ENCODE peak calls at places on chromosomes 13 and 19, in ten cellular contexts. R is astrocyte of the cerebellum; Y is brain microvascular endothelial cell; S is prostate gland; P is fibroblast of pulmonary artery; O is AG09309; B is heart left ventricle; V is uterus; W is heart right ventricle; C is CD8-positive, alpha-beta T cell. N is an unnamed sample.

GRCh38 chr13:76380436-76381065 is 505.7 kb downstream of the KCTD12 start:
- DNase-seq in Y (no peak), S (no peak), B (no peak), C (no peak), O (no peak), R (peak), V (no peak), W (no peak), P (peak), N (no peak)

GRCh38 chr19:27901078-27901477 is 1311.9 kb downstream of the UQCRFS1 start:
- DNase-seq in W (no peak), V (no peak), S (no peak), Y (no peak), R (no peak), B (no peak), C (no peak), O (no peak), P (no peak), N (no peak)

GRCh38 chr13:95296326-95296939 is 4.8 kb downstream of the ABCC4 start:
- DNase-seq in W (peak), V (no peak), P (peak), R (no peak), B (peak), C (peak), Y (no peak), S (no peak), O (no peak), N (peak)

GRCh38 chr13:40982772-40983171 is 36.3 kb downstream of the ELF1 start:
- DNase-seq in W (no peak), B (peak), P (peak), R (peak), C (peak), V (peak), O (no peak), S (peak), Y (peak), N (no peak)

GRCh38 chr13:106296723-106297122 is 238.7 kb downstream of the EFNB2 start:
- DNase-seq in S (no peak), V (no peak), O (no peak), R (no peak), B (no peak), P (no peak), W (no peak), Y (no peak), C (no peak), N (no peak)

GRCh38 chr13:63625869-63626268 is 2210.2 kb upstream of the PCDH20 start:
- DNase-seq in S (no peak), W (no peak), P (peak), V (no peak), R (no peak), B (no peak), Y (peak), C (no peak), O (no peak), N (peak)

GRCh38 chr13:59269476-59269875 is 894.3 kb downstream of the DIAPH3 start:
- DNase-seq in V (no peak), S (no peak), B (no peak), R (peak), C (no peak), Y (peak), P (peak), W (no peak), O (no peak), N (no peak)

GRCh38 chr13:31418186-31418585 is 218.4 kb downstream of the B3GLCT start:
- DNase-seq in R (no peak), C (no peak), V (no peak), Y (no peak), O (no peak), W (no peak), P (no peak), B (no peak), S (no peak), N (no peak)

GRCh38 chr19:56504581-56504980 is 3.1 kb upstream of the ZNF471 start:
- DNase-seq in O (no peak), V (no peak), C (no peak), Y (peak), R (no peak), P (peak), W (no peak), B (no peak), S (no peak), N (no peak)

GRCh38 chr19:46009530-46010510 is 13.0 kb downstream of the PGLYRP1 start:
- DNase-seq in V (peak), R (peak), B (peak), Y (peak), P (peak), C (peak), O (no peak), S (peak), W (peak), N (peak)

GRCh38 chr13:44046428-44046827 is 166.7 kb downstream of the LACC1 start:
- DNase-seq in Y (no peak), R (no peak), W (no peak), C (no peak), S (no peak), P (no peak), B (no peak), V (no peak), O (no peak), N (no peak)

GRCh38 chr13:42549555-42549941 is 24.4 kb upstream of the TNFSF11 start:
- DNase-seq in R (no peak), P (no peak), V (no peak), C (no peak), S (no peak), B (no peak), W (no peak), Y (no peak), O (no peak), N (no peak)

GRCh38 chr13:65725001-65725400 is 1505.1 kb downstream of the PCDH9 start:
- DNase-seq in Y (peak), C (no peak), B (no peak), V (no peak), W (no peak), R (peak), O (no peak), P (peak), S (no peak), N (no peak)

GRCh38 chr13:29861694-29862110 is 11.3 kb upstream of the UBL3 start:
- DNase-seq in O (peak), C (no peak), W (no peak), V (no peak), R (no peak), B (no peak), S (no peak), Y (peak), P (peak), N (no peak)

GRCh38 chr13:33520480-33520839 is 234.9 kb upstream of the STARD13 start:
- DNase-seq in W (no peak), S (no peak), V (no peak), P (no peak), B (no peak), R (no peak), O (no peak), Y (no peak), C (no peak), N (no peak)

GRCh38 chr13:37326319-37326718 is 220.9 kb upstream of the CSNK1A1L start:
- DNase-seq in W (no peak), Y (no peak), P (peak), B (no peak), R (no peak), O (peak), V (no peak), C (no peak), S (no peak), N (no peak)

GRCh38 chr13:23268441-23268840 is 87.7 kb downstream of the SGCG start:
- DNase-seq in Y (no peak), O (no peak), B (no peak), R (no peak), V (no peak), P (no peak), S (no peak), C (no peak), W (no peak), N (no peak)

GRCh38 chr13:111572956-111573355 is 252.5 kb downstream of the TEX29 start:
- DNase-seq in P (no peak), B (no peak), Y (no peak), O (no peak), S (no peak), R (no peak), W (no peak), V (no peak), C (no peak), N (no peak)

GRCh38 chr13:29887030-29887557 is 36.7 kb upstream of the UBL3 start:
- DNase-seq in C (no peak), Y (no peak), W (no peak), B (no peak), P (no peak), R (no peak), V (no peak), S (no peak), O (no peak), N (no peak)

GRCh38 chr19:29811125-29812079 is at the start of gene CCNE1:
- DNase-seq in W (peak), O (peak), V (peak), C (peak), R (peak), Y (peak), P (peak), S (peak), B (peak), N (peak)

GRCh38 chr13:94175076-94175475 is 304.4 kb downstream of the DCT start:
- DNase-seq in C (no peak), O (no peak), S (no peak), W (no peak), V (no peak), P (no peak), B (no peak), R (no peak), Y (no peak), N (no peak)

GRCh38 chr13:62337109-62337880 is 921.6 kb upstream of the PCDH20 start:
- DNase-seq in R (no peak), O (no peak), W (no peak), V (no peak), P (no peak), C (no peak), Y (no peak), S (no peak), B (no peak), N (peak)

GRCh38 chr13:97369269-97369893 is 64.6 kb upstream of the RAP2A start:
- DNase-seq in O (no peak), Y (no peak), P (no peak), C (no peak), W (no peak), V (no peak), R (no peak), S (no peak), B (no peak), N (no peak)

GRCh38 chr13:50387124-50387581 is 371.9 kb downstream of the KCNRG start:
- DNase-seq in S (peak), C (no peak), O (no peak), Y (no peak), B (peak), V (peak), R (no peak), W (peak), P (peak), N (peak)

GRCh38 chr13:25217023-25217909 is 45.2 kb upstream of the AMER2 start:
- DNase-seq in S (no peak), V (no peak), C (no peak), R (no peak), Y (peak), O (no peak), W (no peak), B (no peak), P (peak), N (no peak)

GRCh38 chr13:91960947-91961346 is 562.5 kb downstream of the GPC5 start:
- DNase-seq in R (no peak), Y (no peak), P (no peak), V (no peak), S (no peak), O (no peak), C (no peak), B (no peak), W (no peak), N (no peak)

GRCh38 chr19:38046254-38047047 is 139.4 kb downstream of the SIPA1L3 start:
- DNase-seq in B (no peak), Y (no peak), V (no peak), S (no peak), C (no peak), W (no peak), O (no peak), R (no peak), P (no peak), N (no peak)

GRCh38 chr13:95704510-95704909 is 27.6 kb downstream of the DNAJC3 start:
- DNase-seq in Y (peak), C (no peak), P (no peak), B (no peak), W (no peak), O (no peak), V (no peak), S (no peak), R (no peak), N (peak)

GRCh38 chr19:51131780-51132680 is 7.3 kb downstream of the SIGLEC9 start:
- DNase-seq in B (peak), W (peak), C (peak), P (peak), Y (peak), R (peak), V (no peak), S (no peak), O (no peak), N (no peak)

GRCh38 chr19:33804021-33804799 is 7.5 kb downstream of the KCTD15 start:
- DNase-seq in R (peak), S (peak), Y (peak), C (no peak), W (peak), V (peak), P (peak), B (peak), O (no peak), N (no peak)

GRCh38 chr13:36475468-36475867 is 43.2 kb downstream of the CCNA1 start:
- DNase-seq in S (no peak), Y (peak), O (no peak), C (no peak), V (no peak), B (no peak), W (no peak), P (peak), R (peak), N (no peak)

GRCh38 chr13:89755729-89756492 is 1591.6 kb upstream of the MIR17HG start:
- DNase-seq in P (no peak), O (no peak), B (no peak), W (no peak), C (no peak), R (no peak), Y (no peak), V (no peak), S (no peak), N (no peak)

GRCh38 chr13:25943666-25944065 is 108.2 kb downstream of the SHISA2 start:
- DNase-seq in B (no peak), W (no peak), O (peak), P (peak), Y (no peak), S (no peak), V (no peak), C (no peak), R (no peak), N (no peak)

DNA sequence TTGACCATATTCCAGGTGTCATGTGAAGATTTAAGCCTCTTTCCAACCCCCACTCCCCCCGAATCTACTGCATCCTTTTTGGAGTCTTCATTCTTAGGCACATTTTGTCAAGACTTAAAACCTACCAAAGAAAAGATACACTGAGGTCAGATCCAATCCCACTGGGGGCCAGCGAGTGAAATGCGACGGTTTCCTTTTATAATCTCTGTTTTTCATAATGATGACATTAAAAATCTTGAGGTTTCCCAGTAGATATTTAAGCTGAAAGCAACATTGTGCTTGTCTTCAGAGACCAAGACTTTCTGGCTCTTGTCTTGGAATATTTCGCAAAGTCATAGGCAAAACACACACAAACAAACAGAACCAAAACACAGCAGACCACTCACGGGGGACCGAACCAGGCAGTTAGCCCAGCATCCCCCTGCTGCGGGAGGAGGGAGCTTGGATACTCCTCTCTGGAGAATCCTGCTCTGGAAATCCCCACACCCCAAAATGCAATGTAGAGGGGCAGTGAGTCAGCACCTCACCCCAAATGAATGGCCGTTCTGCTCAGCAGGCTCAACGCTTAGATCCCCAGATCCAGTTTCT is 521 bp upstream of the GAS6 start:
- DNase-seq in W (no peak), O (no peak), C (no peak), S (no peak), P (no peak), Y (no peak), B (no peak), V (no peak), R (no peak), N (no peak)
- H3K4me3 ChIP-seq in W (peak), O (peak), C (no peak), S (peak), P (peak), Y (peak), B (peak), V (peak), R (peak), N (peak)

GRCh38 chr19:35140207-35140897 is 1.7 kb downstream of the FXYD1 start:
- DNase-seq in P (no peak), R (no peak), W (peak), B (no peak), V (no peak), S (no peak), O (no peak), C (no peak), Y (no peak), N (no peak)

GRCh38 chr19:35140898-35141626 is 2.0 kb upstream of the FXYD7 start:
- DNase-seq in W (peak), C (peak), V (peak), Y (peak), S (peak), O (no peak), B (peak), P (peak), R (peak), N (peak)

GRCh38 chr19:35142531-35143230 is 374 bp upstream of the FXYD7 start:
- DNase-seq in W (peak), B (peak), C (peak), R (no peak), Y (no peak), V (peak), O (no peak), S (no peak), P (peak), N (peak)

GRCh38 chr19:35143231-35143715 is at the start of gene FXYD7:
- DNase-seq in W (peak), B (no peak), C (no peak), O (no peak), P (no peak), Y (no peak), R (no peak), S (no peak), V (peak), N (peak)

DNA sequence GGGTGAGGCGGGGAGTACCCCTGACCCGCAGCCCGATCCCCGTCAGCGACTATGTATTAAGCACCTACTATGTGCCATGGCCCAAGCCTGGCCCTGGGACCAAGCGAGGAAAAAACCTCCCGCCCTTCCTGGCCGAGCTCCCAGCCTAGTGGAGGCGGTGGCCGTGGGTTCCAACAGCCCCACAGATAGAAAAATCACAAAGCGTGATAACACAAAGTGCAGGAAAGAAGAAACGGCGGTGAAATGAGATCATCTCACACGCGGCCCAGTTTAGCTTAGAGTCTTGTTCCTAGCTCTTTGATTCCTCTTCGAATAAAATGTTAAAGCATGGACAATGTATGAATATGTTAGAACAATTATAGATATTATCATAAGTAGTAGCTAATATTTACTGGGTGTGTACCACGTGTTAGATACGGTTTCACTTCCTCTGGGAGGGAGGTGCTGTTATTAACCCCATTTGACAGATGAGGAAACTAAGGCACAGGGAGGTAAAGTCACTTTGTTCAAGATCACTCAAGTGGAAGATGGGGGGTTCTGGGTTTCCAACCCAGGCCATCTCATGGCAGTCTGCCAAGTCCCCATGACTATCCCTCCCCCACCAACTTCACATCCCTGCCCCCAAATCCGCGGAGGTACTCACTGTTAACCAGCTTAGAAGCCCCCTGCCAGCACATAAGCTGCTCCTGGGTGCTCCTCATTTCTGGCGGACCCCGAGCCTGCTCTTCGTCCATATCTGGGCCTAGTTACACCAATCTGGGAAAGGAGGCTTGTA is 1.2 kb upstream of the FXYD7 start:
- DNase-seq in B (no peak), R (no peak), V (peak), P (no peak), C (no peak), S (no peak), O (no peak), Y (no peak), W (no peak), N (no peak)
- TF ChIP-seq CTCF in B (no peak), R (no peak), V (peak), P (no peak), C (no peak), S (peak), O (no peak), Y (no peak), W (no peak), N (no peak)

GRCh38 chr13:113806104-113806471 is 47.1 kb downstream of the TMEM255B start:
- DNase-seq in C (no peak), W (no peak), V (no peak), S (no peak), Y (no peak), R (no peak), O (no peak), B (no peak), P (no peak), N (no peak)
- H3K4me3 ChIP-seq in C (no peak), W (no peak), V (no peak), S (no peak), Y (no peak), R (no peak), O (no peak), B (no peak), P (no peak), N (no peak)

GRCh38 chr13:48873081-48873480 is 102.6 kb upstream of the FNDC3A start:
- DNase-seq in W (no peak), V (no peak), Y (no peak), S (no peak), P (no peak), B (no peak), R (no peak), C (no peak), O (no peak), N (no peak)

GRCh38 chr13:48875071-48875470 is 100.6 kb upstream of the FNDC3A start:
- DNase-seq in Y (no peak), B (no peak), R (no peak), S (no peak), W (no peak), C (no peak), P (no peak), V (no peak), O (no peak), N (no peak)

GRCh38 chr13:48874165-48874564 is 101.5 kb upstream of the FNDC3A start:
- DNase-seq in V (no peak), R (no peak), B (peak), Y (no peak), C (no peak), S (no peak), W (no peak), P (no peak), O (no peak), N (no peak)

GRCh38 chr13:48876289-48876688 is 99.4 kb upstream of the FNDC3A start:
- DNase-seq in Y (no peak), W (no peak), B (no peak), C (no peak), S (no peak), V (no peak), R (no peak), P (no peak), O (no peak), N (no peak)

GRCh38 chr13:48873598-48873997 is 102.1 kb upstream of the FNDC3A start:
- DNase-seq in O (no peak), P (peak), V (no peak), S (no peak), Y (no peak), C (no peak), B (no peak), W (no peak), R (no peak), N (peak)
- TF ChIP-seq CTCF in O (peak), P (no peak), V (no peak), S (no peak), Y (peak), C (no peak), B (no peak), W (no peak), R (no peak), N (peak)

DNA sequence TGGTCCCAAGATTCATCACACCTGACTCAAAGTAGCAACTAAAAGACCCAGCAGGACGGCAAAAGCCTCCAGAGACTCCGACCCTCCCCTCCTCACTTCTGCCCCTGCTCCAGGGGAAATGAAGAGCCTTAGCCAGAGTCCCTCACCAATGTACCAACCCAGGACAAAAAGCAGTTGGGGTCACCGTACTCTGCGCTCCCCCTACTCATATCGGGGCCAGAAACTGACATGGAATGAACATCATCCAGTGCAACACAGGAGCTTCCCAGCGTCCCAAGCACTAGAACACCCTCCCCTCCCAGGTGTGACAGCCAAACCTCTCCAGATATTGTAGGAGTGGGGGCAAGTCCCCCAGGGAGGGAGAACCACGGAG is 1.7 kb downstream of the EEF2 start:
- DNase-seq in S (no peak), B (no peak), Y (no peak), R (no peak), P (no peak), W (no peak), C (no peak), O (no peak), V (no peak), N (no peak)
- H3K4me3 ChIP-seq in S (no peak), B (peak), Y (peak), R (peak), P (peak), W (peak), C (peak), O (peak), V (peak), N (peak)